ENCODE peak calls at places on chromosomes 1 and 21, in five cellular contexts. One of them, this sample, is unnamed.

GRCh38 chr1:173856903-173857302 is 10.9 kb downstream of the GAS5 start:
- DNase-seq in stimulated activated CD8-positive, alpha-beta memory T cell treated with anti-CD3 and anti-CD28 coated beads, Interleukin-7, amount 100 ng/mL, for 1 hour: no peak
- DNase-seq in fibroblast of lung: no peak
- DNase-seq in heart left ventricle: no peak
- DNase-seq in EH: no peak
- DNase-seq in this sample: no peak

GRCh38 chr1:160607051-160608032 is 28.0 kb upstream of the CD84 start:
- DNase-seq in stimulated activated CD8-positive, alpha-beta memory T cell treated with anti-CD3 and anti-CD28 coated beads, Interleukin-7, amount 100 ng/mL, for 1 hour: peak
- DNase-seq in fibroblast of lung: peak
- DNase-seq in heart left ventricle: no peak
- DNase-seq in EH: peak
- DNase-seq in this sample: peak

GRCh38 chr1:3545363-3546047 is 65.8 kb downstream of the MEGF6 start:
- DNase-seq in stimulated activated CD8-positive, alpha-beta memory T cell treated with anti-CD3 and anti-CD28 coated beads, Interleukin-7, amount 100 ng/mL, for 1 hour: no peak
- DNase-seq in fibroblast of lung: peak
- DNase-seq in heart left ventricle: no peak
- DNase-seq in EH: peak
- DNase-seq in this sample: no peak

GRCh38 chr1:109890115-109890953 is 20.3 kb upstream of the CSF1 start:
- DNase-seq in stimulated activated CD8-positive, alpha-beta memory T cell treated with anti-CD3 and anti-CD28 coated beads, Interleukin-7, amount 100 ng/mL, for 1 hour: no peak
- DNase-seq in fibroblast of lung: no peak
- DNase-seq in heart left ventricle: no peak
- DNase-seq in EH: no peak
- DNase-seq in this sample: no peak

GRCh38 chr1:230263573-230264195 is 162.4 kb downstream of the PGBD5 start:
- DNase-seq in stimulated activated CD8-positive, alpha-beta memory T cell treated with anti-CD3 and anti-CD28 coated beads, Interleukin-7, amount 100 ng/mL, for 1 hour: no peak
- DNase-seq in fibroblast of lung: no peak
- DNase-seq in heart left ventricle: no peak
- DNase-seq in EH: no peak
- DNase-seq in this sample: no peak

GRCh38 chr1:170562644-170563338 is 30.8 kb downstream of the GORAB start:
- DNase-seq in stimulated activated CD8-positive, alpha-beta memory T cell treated with anti-CD3 and anti-CD28 coated beads, Interleukin-7, amount 100 ng/mL, for 1 hour: no peak
- DNase-seq in fibroblast of lung: peak
- DNase-seq in heart left ventricle: peak
- DNase-seq in EH: peak
- DNase-seq in this sample: peak

GRCh38 chr1:234661249-234661928 is 51.4 kb upstream of the IRF2BP2 start:
- DNase-seq in stimulated activated CD8-positive, alpha-beta memory T cell treated with anti-CD3 and anti-CD28 coated beads, Interleukin-7, amount 100 ng/mL, for 1 hour: no peak
- DNase-seq in fibroblast of lung: no peak
- DNase-seq in heart left ventricle: no peak
- DNase-seq in EH: no peak
- DNase-seq in this sample: no peak

GRCh38 chr1:207152792-207153434 is 48.9 kb downstream of the C4BPA start:
- DNase-seq in stimulated activated CD8-positive, alpha-beta memory T cell treated with anti-CD3 and anti-CD28 coated beads, Interleukin-7, amount 100 ng/mL, for 1 hour: no peak
- DNase-seq in fibroblast of lung: no peak
- DNase-seq in heart left ventricle: no peak
- DNase-seq in EH: peak
- DNase-seq in this sample: no peak

GRCh38 chr21:46459356-46460112 is 843 bp downstream of the DIP2A start:
- DNase-seq in stimulated activated CD8-positive, alpha-beta memory T cell treated with anti-CD3 and anti-CD28 coated beads, Interleukin-7, amount 100 ng/mL, for 1 hour: no peak
- DNase-seq in fibroblast of lung: peak
- DNase-seq in heart left ventricle: peak
- DNase-seq in EH: peak
- DNase-seq in this sample: peak

GRCh38 chr1:213409971-213410370 is 358.9 kb downstream of the RPS6KC1 start:
- DNase-seq in stimulated activated CD8-positive, alpha-beta memory T cell treated with anti-CD3 and anti-CD28 coated beads, Interleukin-7, amount 100 ng/mL, for 1 hour: no peak
- DNase-seq in fibroblast of lung: no peak
- DNase-seq in heart left ventricle: no peak
- DNase-seq in EH: no peak
- DNase-seq in this sample: no peak

GRCh38 chr1:246157516-246157915 is 349.6 kb downstream of the SMYD3 start:
- DNase-seq in stimulated activated CD8-positive, alpha-beta memory T cell treated with anti-CD3 and anti-CD28 coated beads, Interleukin-7, amount 100 ng/mL, for 1 hour: no peak
- DNase-seq in fibroblast of lung: no peak
- DNase-seq in heart left ventricle: no peak
- DNase-seq in EH: no peak
- DNase-seq in this sample: no peak

GRCh38 chr1:85201340-85202091 is 700 bp upstream of the SYDE2 start:
- DNase-seq in stimulated activated CD8-positive, alpha-beta memory T cell treated with anti-CD3 and anti-CD28 coated beads, Interleukin-7, amount 100 ng/mL, for 1 hour: peak
- DNase-seq in fibroblast of lung: peak
- DNase-seq in heart left ventricle: peak
- DNase-seq in EH: peak
- DNase-seq in this sample: peak

GRCh38 chr1:212432706-212433576 is at the start of gene NENF:
- DNase-seq in stimulated activated CD8-positive, alpha-beta memory T cell treated with anti-CD3 and anti-CD28 coated beads, Interleukin-7, amount 100 ng/mL, for 1 hour: peak
- DNase-seq in fibroblast of lung: peak
- DNase-seq in heart left ventricle: peak
- DNase-seq in EH: peak
- DNase-seq in this sample: peak

GRCh38 chr1:99849413-99849743 is 783 bp upstream of the AGL start:
- DNase-seq in stimulated activated CD8-positive, alpha-beta memory T cell treated with anti-CD3 and anti-CD28 coated beads, Interleukin-7, amount 100 ng/mL, for 1 hour: no peak
- DNase-seq in fibroblast of lung: peak
- DNase-seq in heart left ventricle: no peak
- DNase-seq in EH: no peak
- DNase-seq in this sample: no peak

GRCh38 chr1:236143104-236143948 is 987 bp downstream of the GPR137B start:
- DNase-seq in stimulated activated CD8-positive, alpha-beta memory T cell treated with anti-CD3 and anti-CD28 coated beads, Interleukin-7, amount 100 ng/mL, for 1 hour: no peak
- DNase-seq in fibroblast of lung: peak
- DNase-seq in heart left ventricle: no peak
- DNase-seq in EH: peak
- DNase-seq in this sample: no peak

GRCh38 chr1:145805057-145805456 is 18.8 kb downstream of the RNF115 start:
- DNase-seq in stimulated activated CD8-positive, alpha-beta memory T cell treated with anti-CD3 and anti-CD28 coated beads, Interleukin-7, amount 100 ng/mL, for 1 hour: no peak
- DNase-seq in fibroblast of lung: peak
- DNase-seq in heart left ventricle: no peak
- DNase-seq in EH: no peak
- DNase-seq in this sample: no peak

GRCh38 chr21:32248616-32249550 is 30.0 kb downstream of the MIS18A start:
- DNase-seq in stimulated activated CD8-positive, alpha-beta memory T cell treated with anti-CD3 and anti-CD28 coated beads, Interleukin-7, amount 100 ng/mL, for 1 hour: no peak
- DNase-seq in fibroblast of lung: no peak
- DNase-seq in heart left ventricle: no peak
- DNase-seq in EH: peak
- DNase-seq in this sample: no peak

GRCh38 chr21:44815852-44816628 is 1.8 kb downstream of the SUMO3 start:
- DNase-seq in stimulated activated CD8-positive, alpha-beta memory T cell treated with anti-CD3 and anti-CD28 coated beads, Interleukin-7, amount 100 ng/mL, for 1 hour: no peak
- DNase-seq in fibroblast of lung: no peak
- DNase-seq in heart left ventricle: no peak
- DNase-seq in EH: no peak
- DNase-seq in this sample: no peak

GRCh38 chr21:40839551-40839950 is 7.4 kb downstream of the DSCAM start:
- DNase-seq in stimulated activated CD8-positive, alpha-beta memory T cell treated with anti-CD3 and anti-CD28 coated beads, Interleukin-7, amount 100 ng/mL, for 1 hour: no peak
- DNase-seq in fibroblast of lung: no peak
- DNase-seq in heart left ventricle: no peak
- DNase-seq in EH: peak
- DNase-seq in this sample: no peak

GRCh38 chr1:234437423-234438171 is 41.4 kb downstream of the TARBP1 start:
- DNase-seq in stimulated activated CD8-positive, alpha-beta memory T cell treated with anti-CD3 and anti-CD28 coated beads, Interleukin-7, amount 100 ng/mL, for 1 hour: no peak
- DNase-seq in fibroblast of lung: no peak
- DNase-seq in heart left ventricle: no peak
- DNase-seq in EH: peak
- DNase-seq in this sample: no peak